ENCODE peak calls at places on chromosomes 7 and 10, in nine cellular contexts. O is caudate nucleus; T is IMR-90; W is GM10248; U is stimulated activated CD4-positive, alpha-beta T cell treated with anti-CD3 and anti-CD28 coated beads, Interleukin-1b, Interleukin-23, amount 100 ng/mL, for 1 hour; Y is stimulated activated naive B cell treated with anti-CD40 and anti-IgM and Interleukin-4, amounts not matched to agents 10 μg/mL and 1 μg/mL and 100 μg/mL, for 72 hours; K is brain microvascular endothelial cell; X is GDM1; J is AG04450. I is an unnamed sample.
A peak's percentile ranks its signal among the peaks of the same experiment; 100 is the strongest.

GRCh38 chr7:111145472-111145871 is 54.5 kb downstream of the LRRN3 start:
- DNase-seq in W (no peak), U (no peak), O (no peak), K (no peak), J (no peak), Y (no peak), T (no peak), X (no peak), I (no peak)

GRCh38 chr10:89959433-89960110 is 258.2 kb downstream of the KIF20B start:
- DNase-seq in J (no peak), K (no peak), T (no peak), U (no peak), Y (no peak), O (no peak), W (peak; percentile 16), X (no peak), I (peak; percentile 8)

GRCh38 chr10:43872644-43873043 is 224.0 kb upstream of the ZNF32 start:
- DNase-seq in O (no peak), W (no peak), Y (no peak), J (no peak), X (no peak), K (no peak), T (no peak), U (no peak), I (no peak)

GRCh38 chr7:28055161-28055544 is 125.4 kb downstream of the JAZF1 start:
- DNase-seq in J (no peak), O (no peak), U (no peak), K (no peak), X (no peak), T (peak; percentile 37), W (no peak), Y (no peak), I (peak; percentile 68)

GRCh38 chr7:150901160-150902035 is 49.1 kb downstream of the AOC1 start:
- DNase-seq in Y (no peak), W (peak; percentile 19), T (no peak), O (no peak), X (no peak), U (no peak), K (no peak), J (no peak), I (no peak)

GRCh38 chr7:139853576-139854511 is 24.8 kb downstream of the TBXAS1 start:
- DNase-seq in Y (no peak), J (peak; percentile 76), W (no peak), X (no peak), T (peak; percentile 83), U (no peak), O (no peak), K (peak; percentile 45), I (peak; percentile 56)

GRCh38 chr7:116534790-116535189 is 10.0 kb downstream of the CAV1 start:
- DNase-seq in U (no peak), W (no peak), K (no peak), Y (no peak), J (no peak), O (no peak), X (no peak), T (no peak), I (no peak)

GRCh38 chr7:47435889-47436312 is 146.0 kb downstream of the TNS3 start:
- DNase-seq in T (peak; percentile 81), Y (no peak), W (no peak), X (no peak), U (no peak), K (peak; percentile 81), O (no peak), J (peak; percentile 47), I (peak; percentile 81)

GRCh38 chr10:29811751-29812427 is 177.1 kb upstream of the SVIL start:
- DNase-seq in O (no peak), K (peak; percentile 58), T (peak; percentile 98), X (peak; percentile 18), J (peak; percentile 95), Y (no peak), W (no peak), U (no peak), I (peak; percentile 67)

I was measured in ELR.